ENCODE peak calls at places on chromosomes 2 and 18, in six cellular contexts. F is lower lobe of right lung; Z is IMR-90; B is spleen; R is CD8-positive, alpha-beta memory T cell; Q is adrenal gland. K is an unnamed sample. For H3K4me1, the result is how much of the 10 kb centered on the place peaks cover.

GRCh38 chr2:174219321-174219720 is 29.0 kb downstream of the OLA1 start:
- DNase-seq in B (no peak), Q (no peak), Z (no peak), F (no peak), R (no peak), K (no peak)

GRCh38 chr2:229392214-229392613 is 121.1 kb upstream of the PID1 start:
- DNase-seq in Z (no peak), R (no peak), Q (no peak), F (no peak), B (no peak), K (no peak)

GRCh38 chr2:46297546-46298271 is 502 bp downstream of the EPAS1 start:
- DNase-seq in Z (no peak), R (peak), B (peak), F (peak), Q (no peak), K (peak)

GRCh38 chr2:112096098-112096497 is 41.0 kb downstream of the TMEM87B start:
- DNase-seq in Z (no peak), Q (no peak), F (no peak), B (no peak), R (no peak), K (no peak)

GRCh38 chr2:148642112-148642744 is 2.3 kb upstream of the EPC2 start:
- DNase-seq in B (no peak), F (no peak), Z (no peak), R (no peak), Q (no peak), K (no peak)

GRCh38 chr2:205011031-205011430 is 465.8 kb downstream of the PARD3B start:
- DNase-seq in F (no peak), B (no peak), Z (peak), Q (no peak), R (no peak), K (no peak)

GRCh38 chr2:24515841-24516240 is 24.8 kb downstream of the NCOA1 start:
- DNase-seq in F (no peak), Q (peak), R (no peak), Z (no peak), B (no peak), K (peak)

GRCh38 chr2:191846787-191847620 is at the start of gene CAVIN2:
- DNase-seq in Q (peak), F (peak), Z (peak), B (peak), R (no peak), K (peak)

GRCh38 chr2:128504242-128505149 is 185.8 kb upstream of the HS6ST1 start:
- DNase-seq in F (no peak), Z (no peak), R (no peak), Q (no peak), B (peak), K (no peak)

GRCh38 chr18:32661486-32662299 is 111.1 kb downstream of the KLHL14 start:
- DNase-seq in Z (no peak), F (no peak), Q (no peak), R (no peak), B (no peak), K (peak)

GRCh38 chr18:47436871-47437270 is 185.4 kb upstream of the SKOR2 start:
- DNase-seq in R (no peak), Q (no peak), F (no peak), B (no peak), Z (no peak), K (no peak)

GRCh38 chr2:75099521-75099922 is 99.8 kb downstream of the TACR1 start:
- DNase-seq in B (no peak), Z (no peak), Q (no peak), F (no peak), R (no peak), K (peak)

GRCh38 chr2:10909050-10909995 is 2.4 kb upstream of the KCNF1 start:
- DNase-seq in R (no peak), Z (no peak), B (no peak), F (no peak), Q (no peak), K (peak)

GRCh38 chr2:144083211-144083610 is 436.7 kb downstream of the ZEB2 start:
- DNase-seq in F (no peak), B (no peak), R (no peak), Q (no peak), Z (peak), K (peak)

GRCh38 chr18:46571756-46572155 is 85.3 kb downstream of the LOXHD1 start:
- DNase-seq in F (no peak), B (no peak), Q (no peak), Z (no peak), R (no peak), K (no peak)

GRCh38 chr2:60959501-60959900 is 58.0 kb upstream of the PEX13 start:
- DNase-seq in Z (no peak), F (no peak), B (no peak), R (no peak), Q (no peak), K (no peak)

GRCh38 chr2:118881490-118882129 is 34.2 kb upstream of the EN1 start:
- DNase-seq in Z (peak), R (peak), Q (peak), B (peak), F (no peak), K (peak)

GRCh38 chr2:150028337-150028736 is 440.8 kb upstream of the MMADHC start:
- DNase-seq in R (no peak), F (no peak), B (no peak), Z (no peak), Q (no peak), K (peak)

GRCh38 chr2:214379227-214379626 is 31.6 kb upstream of the VWC2L start:
- DNase-seq in Z (peak), F (no peak), Q (no peak), R (no peak), B (no peak), K (peak)

GRCh38 chr2:118853647-118854367 is 6.4 kb upstream of the EN1 start:
- DNase-seq in Z (no peak), F (no peak), B (no peak), Q (no peak), R (no peak), K (no peak)

GRCh38 chr18:57744211-57744694 is 58.9 kb downstream of the ATP8B1 start:
- DNase-seq in F (no peak), B (no peak), Q (no peak), R (no peak), Z (peak), K (peak)

GRCh38 chr2:155708052-155708451 is 624.5 kb downstream of the NR4A2 start:
- DNase-seq in F (no peak), Z (no peak), Q (no peak), B (no peak), R (no peak), K (peak)

GRCh38 chr2:186991766-186992417 is 142.9 kb upstream of the ZSWIM2 start:
- DNase-seq in R (no peak), F (no peak), Q (no peak), Z (no peak), B (no peak), K (peak)

GRCh38 chr2:173922760-173923159 is 42.4 kb downstream of the SP3 start:
- DNase-seq in B (no peak), R (no peak), Q (no peak), Z (peak), F (no peak), K (no peak)

GRCh38 chr2:201827621-201828020 is 21.3 kb downstream of the CDK15 start:
- DNase-seq in Q (no peak), R (no peak), B (no peak), F (no peak), Z (peak), K (peak)

GRCh38 chr2:217316743-217317142 is 456.9 kb upstream of the TNP1 start:
- DNase-seq in B (no peak), R (no peak), Z (peak), F (no peak), Q (no peak), K (peak)

GRCh38 chr2:187884003-187884402 is 329.8 kb upstream of the TFPI start:
- DNase-seq in R (no peak), Q (no peak), B (no peak), Z (no peak), F (no peak), K (no peak)

GRCh38 chr2:59463401-59463800 is 1090.1 kb downstream of the BCL11A start:
- DNase-seq in B (no peak), R (no peak), F (no peak), Z (no peak), Q (no peak), K (no peak)

GRCh38 chr2:197297772-197298318 is 12.7 kb downstream of the ANKRD44 start:
- DNase-seq in F (no peak), Z (no peak), R (no peak), Q (no peak), B (no peak), K (no peak)

GRCh38 chr2:197300139-197300538 is 10.4 kb downstream of the ANKRD44 start:
- DNase-seq in Z (no peak), F (no peak), R (no peak), Q (no peak), B (no peak), K (peak)

GRCh38 chr2:197296861-197297260 is 13.7 kb downstream of the ANKRD44 start:
- DNase-seq in R (no peak), Z (no peak), F (no peak), Q (no peak), B (no peak), K (no peak)

GRCh38 chr2:197298609-197299008 is 12.0 kb downstream of the ANKRD44 start:
- DNase-seq in R (peak), Z (no peak), B (no peak), Q (no peak), F (no peak), K (no peak)

DNA sequence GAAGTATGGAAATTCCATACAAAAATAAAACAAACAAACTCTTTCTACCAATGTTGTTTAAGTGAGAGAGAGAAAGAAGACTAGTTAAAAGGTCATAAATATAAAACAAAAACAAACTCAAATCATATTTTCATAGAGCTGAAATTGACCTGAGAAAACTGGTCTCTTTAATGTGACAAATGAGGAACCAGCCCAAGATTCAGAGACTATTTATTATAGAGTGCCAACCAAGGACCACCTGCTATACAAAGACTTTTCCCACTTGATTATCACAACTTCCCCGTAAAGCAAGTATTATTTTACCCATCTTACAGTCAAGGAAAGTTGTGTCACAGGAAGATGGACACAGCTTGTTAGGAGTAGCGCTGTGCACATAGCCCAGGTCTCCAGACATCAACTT is 13.3 kb downstream of the ANKRD44 start:
- DNase-seq in Z (no peak), R (no peak), B (no peak), Q (no peak), F (no peak), K (no peak)
- H3K4me1 ChIP-seq in Z (under half), R (half or more), B (half or more), Q (under half), F (half or more), K (under half)

GRCh38 chr2:109302319-109302718 is 173.3 kb downstream of the SH3RF3 start:
- DNase-seq in R (no peak), Z (no peak), B (no peak), F (no peak), Q (no peak), K (no peak)

GRCh38 chr2:109300582-109300981 is 171.6 kb downstream of the SH3RF3 start:
- DNase-seq in F (no peak), Q (no peak), Z (no peak), R (no peak), B (no peak), K (no peak)

GRCh38 chr2:109304248-109304647 is 175.2 kb downstream of the SH3RF3 start:
- DNase-seq in F (no peak), Z (no peak), B (no peak), Q (no peak), R (no peak), K (no peak)

GRCh38 chr2:109299466-109299865 is 170.5 kb downstream of the SH3RF3 start:
- DNase-seq in B (no peak), Q (no peak), R (no peak), Z (no peak), F (no peak), K (no peak)

GRCh38 chr2:109301746-109302145 is 172.7 kb downstream of the SH3RF3 start:
- DNase-seq in Z (no peak), R (no peak), Q (no peak), F (no peak), B (no peak), K (no peak)
- H3K4me1 ChIP-seq in Z (under half), R (under half), Q (under half), F (under half), B (under half), K (under half)

GRCh38 chr18:23093772-23094171 is 41.5 kb upstream of the CABLES1 start:
- DNase-seq in Q (no peak), F (no peak), R (no peak), Z (no peak), B (peak), K (no peak)

GRCh38 chr18:23094411-23095165 is 40.7 kb upstream of the CABLES1 start:
- DNase-seq in R (no peak), Q (no peak), B (peak), Z (no peak), F (no peak), K (no peak)

GRCh38 chr18:23088343-23088742 is 46.9 kb upstream of the CABLES1 start:
- DNase-seq in B (peak), Q (no peak), R (no peak), F (no peak), Z (no peak), K (no peak)

GRCh38 chr18:23095463-23095862 is 39.8 kb upstream of the CABLES1 start:
- DNase-seq in B (no peak), Q (no peak), R (no peak), Z (no peak), F (no peak), K (peak)

DNA sequence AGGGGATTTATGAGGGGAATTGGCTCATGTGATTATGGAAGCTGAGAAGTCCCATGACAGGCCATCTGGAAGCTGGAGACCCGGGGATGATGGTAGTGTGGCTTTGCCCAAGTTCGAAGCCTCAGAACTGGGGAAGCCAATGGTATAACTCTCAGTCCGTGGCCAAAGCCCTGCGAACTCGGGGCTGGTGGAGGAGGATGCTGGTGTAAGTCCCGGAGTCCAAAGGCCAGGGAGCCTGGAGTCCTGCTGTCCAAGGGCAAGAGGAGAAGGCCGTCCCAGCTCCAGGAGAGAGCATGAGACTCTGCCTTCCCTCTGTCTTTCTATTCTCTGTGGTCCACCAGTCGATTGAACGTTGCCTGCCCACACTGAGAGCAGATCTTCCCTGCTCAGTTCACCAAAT is 43.2 kb upstream of the CABLES1 start:
- DNase-seq in R (no peak), Z (no peak), Q (no peak), F (no peak), B (peak), K (no peak)
- H3K4me1 ChIP-seq in R (under half), Z (under half), Q (under half), F (under half), B (under half), K (under half)

DNA sequence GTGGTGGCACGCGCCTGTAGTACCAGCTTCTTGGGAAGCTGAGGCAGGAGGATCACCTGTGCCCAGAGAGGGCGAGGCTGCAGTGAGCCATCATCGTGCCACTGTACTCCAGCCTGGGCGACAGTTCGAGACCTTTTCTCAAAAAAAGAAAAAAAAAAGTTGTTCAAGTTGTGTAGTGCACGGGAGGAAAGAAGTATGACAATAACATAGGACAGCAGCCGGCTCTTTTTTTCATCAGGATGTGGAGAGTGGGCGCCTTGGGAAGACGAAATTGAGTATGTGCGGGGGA is 36.5 kb downstream of the PCBP1 start:
- DNase-seq in Z (no peak), R (no peak), F (no peak), B (no peak), Q (no peak), K (no peak)
- H3K4me1 ChIP-seq in Z (under half), R (half or more), F (under half), B (half or more), Q (under half), K (under half)

GRCh38 chr2:170344663-170345099 is 166.7 kb downstream of the MYO3B start:
- DNase-seq in Q (no peak), Z (no peak), B (no peak), R (no peak), F (no peak), K (no peak)
- H3K4me1 ChIP-seq in Q (under half), Z (under half), B (under half), R (under half), F (under half), K (under half)

DNA sequence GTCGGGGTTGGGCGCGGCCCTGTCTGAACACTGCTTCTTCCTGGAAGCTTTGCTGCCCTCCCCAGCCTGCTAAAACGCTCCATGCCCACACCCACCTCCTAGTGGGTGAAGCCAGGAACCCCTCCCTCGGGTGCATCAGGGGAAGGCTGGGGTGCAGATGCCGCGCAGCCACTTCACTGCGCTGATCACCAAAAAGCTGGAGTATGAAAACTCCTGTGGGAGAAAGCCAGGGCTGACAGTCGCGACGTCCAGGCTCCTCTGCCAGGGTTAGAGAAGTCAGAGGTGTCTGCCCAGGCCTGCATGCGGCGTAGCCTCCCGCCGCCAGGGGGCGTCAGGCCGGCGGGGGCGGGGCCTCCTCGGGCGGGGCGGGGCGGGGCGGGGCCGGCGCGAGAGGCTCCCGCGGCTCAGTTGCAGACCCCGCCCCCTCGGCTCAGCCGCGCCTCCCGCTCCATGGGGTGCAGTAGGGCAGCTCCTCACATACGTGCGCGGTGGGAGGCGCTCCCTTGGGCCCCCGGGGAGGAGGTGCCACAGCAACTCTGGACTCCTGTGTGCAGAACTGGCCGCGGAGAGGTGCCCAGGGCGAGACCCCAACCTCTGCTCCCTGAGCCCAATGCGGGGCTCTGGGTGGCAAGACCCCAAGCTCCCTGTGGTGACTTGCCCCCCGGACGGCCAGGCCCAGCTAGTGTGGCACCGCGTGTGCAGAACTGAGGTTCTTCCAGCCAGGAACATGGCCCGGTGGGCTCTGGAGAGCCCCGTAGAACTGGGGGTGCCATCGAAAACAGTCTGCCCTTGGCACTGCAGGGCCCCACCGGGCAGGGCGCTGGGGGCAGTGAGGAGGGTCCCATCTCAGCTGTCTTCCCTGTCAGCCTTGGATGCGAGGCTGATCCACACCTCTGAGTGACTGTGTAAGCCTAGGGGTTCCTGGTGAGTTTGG is 1.8 kb upstream of the RNPEPL1 start:
- DNase-seq in Z (peak), F (peak), Q (peak), R (peak), B (peak), K (peak)
- H3K4me1 ChIP-seq in Z (under half), F (half or more), Q (under half), R (half or more), B (half or more), K (half or more)

GRCh38 chr2:29071032-29071975 is 3.0 kb downstream of the PCARE start:
- DNase-seq in R (no peak), Z (no peak), B (no peak), F (no peak), Q (no peak), K (no peak)

GRCh38 chr2:29066271-29066860 is 8.0 kb downstream of the PCARE start:
- DNase-seq in R (no peak), B (no peak), Q (no peak), Z (peak), F (no peak), K (no peak)

GRCh38 chr2:29066989-29067605 is 7.2 kb downstream of the PCARE start:
- DNase-seq in Z (peak), R (no peak), F (peak), B (no peak), Q (no peak), K (no peak)

GRCh38 chr2:29070542-29070941 is 3.8 kb downstream of the PCARE start:
- DNase-seq in R (no peak), F (no peak), B (no peak), Z (no peak), Q (no peak), K (no peak)

DNA sequence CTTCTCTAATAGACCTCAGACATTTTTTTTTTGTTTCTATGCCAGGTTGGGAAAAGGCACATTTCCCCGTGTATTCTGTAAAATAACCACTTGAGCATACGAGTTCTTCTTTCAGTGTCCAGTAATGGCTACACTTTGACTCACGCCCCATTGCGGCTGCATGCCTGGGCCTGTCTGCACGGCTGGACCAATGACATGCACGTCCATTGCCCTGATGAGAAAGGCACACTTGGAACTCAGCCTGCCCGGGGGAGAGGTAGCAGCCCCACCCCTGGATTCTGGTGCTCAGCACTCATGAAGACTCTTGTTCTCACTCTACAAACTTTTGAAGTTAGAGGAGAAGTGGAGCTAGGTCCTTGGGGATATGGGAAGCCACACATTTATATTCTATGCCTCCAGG is 5.8 kb downstream of the PCARE start:
- DNase-seq in Q (no peak), F (peak), R (no peak), Z (no peak), B (no peak), K (no peak)
- H3K4me1 ChIP-seq in Q (under half), F (under half), R (under half), Z (under half), B (under half), K (under half)